ENCODE peak calls at places on chromosomes 16 and 17, in ten cellular contexts. G is activated CD8-positive, alpha-beta memory T cell treated with anti-CD3 and anti-CD28 coated beads for 48 hours; J is Jurkat, Clone E6-1; O is stimulated activated CD4-positive, alpha-beta T cell treated with anti-CD3 and anti-CD28 coated beads, Interleukin-4, amount 100 ng/mL, for 1 hour; V is tibial artery; W is SJCRH30; L is T-helper 1 cell; T is activated naive CD4-positive, alpha-beta T cell treated with anti-CD3 and anti-CD28 coated beads for 36 hours; I is EL; M is esophagus squamous epithelium. A is an unnamed sample.
A peak's percentile ranks its signal among the peaks of the same experiment; 100 is the strongest.

GRCh38 chr17:50802609-50803571 is 32.5 kb upstream of the WFIKKN2 start:
- DNase-seq in I (no peak), T (no peak), O (no peak), L (no peak), M (no peak), V (no peak), W (no peak), J (no peak), G (no peak), A (no peak)

GRCh38 chr17:29180051-29180787 is at the start of gene MYO18A:
- DNase-seq in I (peak; percentile 79), T (peak; percentile 84), L (peak; percentile 65), V (peak; percentile 63), G (peak; percentile 65), W (peak; percentile 86), J (peak; percentile 50), O (peak; percentile 83), M (no peak), A (peak; percentile 93)

GRCh38 chr16:23679274-23679985 is 741 bp downstream of the PLK1 start:
- DNase-seq in L (no peak), W (peak; percentile 45), J (no peak), G (no peak), I (peak; percentile 60), M (no peak), T (peak; percentile 50), O (no peak), V (no peak), A (no peak)

GRCh38 chr17:8016632-8017424 is 14.4 kb downstream of the GUCY2D start:
- DNase-seq in V (peak; percentile 54), G (peak; percentile 34), O (peak; percentile 33), W (no peak), J (peak; percentile 57), L (no peak), M (no peak), T (peak; percentile 80), I (peak; percentile 55), A (peak; percentile 50)

GRCh38 chr17:48137658-48138057 is 30.1 kb downstream of the SNX11 start:
- DNase-seq in M (no peak), T (no peak), G (no peak), J (no peak), L (no peak), W (no peak), V (no peak), O (no peak), I (no peak), A (peak; percentile 17)

GRCh38 chr16:11182381-11182780 is 73.6 kb downstream of the SOCS1 start:
- DNase-seq in O (no peak), I (no peak), J (no peak), L (no peak), G (no peak), T (no peak), W (no peak), V (no peak), M (no peak), A (no peak)

GRCh38 chr16:19382084-19382801 is 35.4 kb upstream of the TMC5 start:
- DNase-seq in J (no peak), W (no peak), I (no peak), L (no peak), T (no peak), G (no peak), O (no peak), V (no peak), M (no peak), A (no peak)

GRCh38 chr17:78137392-78138203 is 7.0 kb downstream of the TMC8 start:
- DNase-seq in O (peak; percentile 54), L (peak; percentile 51), T (peak; percentile 73), M (no peak), W (no peak), G (no peak), V (no peak), I (no peak), J (no peak), A (no peak)

GRCh38 chr17:66359351-66359750 is 56.9 kb downstream of the PRKCA start:
- DNase-seq in I (no peak), O (no peak), L (no peak), T (no peak), J (no peak), W (no peak), G (no peak), V (no peak), M (no peak), A (no peak)

GRCh38 chr16:72991211-72991610 is 56.7 kb downstream of the ZFHX3 start:
- DNase-seq in G (no peak), I (peak; percentile 48), W (no peak), T (no peak), V (no peak), O (no peak), J (no peak), L (no peak), M (no peak), A (peak; percentile 40)

GRCh38 chr16:63361032-63361624 is 1324.9 kb upstream of the CDH8 start:
- DNase-seq in L (no peak), I (peak; percentile 44), T (peak; percentile 4), G (no peak), M (no peak), J (peak; percentile 49), W (peak; percentile 11), V (no peak), O (no peak), A (peak; percentile 64)

GRCh38 chr16:29790949-29791844 is 646 bp downstream of the KIF22 start:
- DNase-seq in J (no peak), M (no peak), L (no peak), V (no peak), W (no peak), I (no peak), T (no peak), O (no peak), G (no peak), A (peak; percentile 51)

GRCh38 chr16:65672960-65673359 is 551.1 kb upstream of the CDH11 start:
- DNase-seq in T (no peak), W (no peak), J (no peak), L (no peak), V (no peak), I (peak; percentile 61), G (no peak), M (no peak), O (no peak), A (peak; percentile 52)

GRCh38 chr17:9226130-9226793 is 205.0 kb downstream of the NTN1 start:
- DNase-seq in W (no peak), T (no peak), G (no peak), M (no peak), V (no peak), I (no peak), L (no peak), J (no peak), O (no peak), A (no peak)